ENCODE peak calls at places on chromosome 15, in ten cellular contexts. One of them, this sample, is unnamed.

GRCh38 chr15:57873564-57874209 is 167.2 kb downstream of the POLR2M start:
- DNase-seq in dorsolateral prefrontal cortex: no peak
- DNase-seq in right lobe of liver: no peak
- DNase-seq in heart left ventricle: no peak
- DNase-seq in fibroblast of lung: peak
- DNase-seq in AG10803: peak
- DNase-seq in CD8-positive, alpha-beta T cell: no peak
- DNase-seq in heart right ventricle: no peak
- DNase-seq in AG04449: peak
- DNase-seq in cardiac fibroblast: peak
- DNase-seq in this sample: peak

GRCh38 chr15:70859322-70859908 is 5.5 kb upstream of the LARP6 start:
- DNase-seq in dorsolateral prefrontal cortex: no peak
- DNase-seq in right lobe of liver: no peak
- DNase-seq in heart left ventricle: no peak
- DNase-seq in fibroblast of lung: no peak
- DNase-seq in AG10803: no peak
- DNase-seq in CD8-positive, alpha-beta T cell: no peak
- DNase-seq in heart right ventricle: no peak
- DNase-seq in AG04449: no peak
- DNase-seq in cardiac fibroblast: peak
- DNase-seq in this sample: no peak

GRCh38 chr15:74653426-74654082 is 37.9 kb downstream of the CLK3 start:
- DNase-seq in dorsolateral prefrontal cortex: no peak
- DNase-seq in right lobe of liver: no peak
- DNase-seq in heart left ventricle: no peak
- DNase-seq in fibroblast of lung: peak
- DNase-seq in AG10803: peak
- DNase-seq in CD8-positive, alpha-beta T cell: no peak
- DNase-seq in heart right ventricle: no peak
- DNase-seq in AG04449: no peak
- DNase-seq in cardiac fibroblast: peak
- DNase-seq in this sample: peak

GRCh38 chr15:63997715-63998442 is 48.4 kb downstream of the DAPK2 start:
- DNase-seq in dorsolateral prefrontal cortex: no peak
- DNase-seq in right lobe of liver: no peak
- DNase-seq in heart left ventricle: no peak
- DNase-seq in fibroblast of lung: no peak
- DNase-seq in AG10803: no peak
- DNase-seq in CD8-positive, alpha-beta T cell: no peak
- DNase-seq in heart right ventricle: no peak
- DNase-seq in AG04449: no peak
- DNase-seq in cardiac fibroblast: no peak
- DNase-seq in this sample: no peak

GRCh38 chr15:68113273-68113672 is 59.2 kb downstream of the PIAS1 start:
- DNase-seq in dorsolateral prefrontal cortex: no peak
- DNase-seq in right lobe of liver: peak
- DNase-seq in heart left ventricle: no peak
- DNase-seq in fibroblast of lung: peak
- DNase-seq in AG10803: peak
- DNase-seq in CD8-positive, alpha-beta T cell: no peak
- DNase-seq in heart right ventricle: no peak
- DNase-seq in AG04449: no peak
- DNase-seq in cardiac fibroblast: peak
- DNase-seq in this sample: peak

GRCh38 chr15:50909044-50909342 is 510 bp downstream of the AP4E1 start:
- DNase-seq in dorsolateral prefrontal cortex: no peak
- DNase-seq in right lobe of liver: no peak
- DNase-seq in heart left ventricle: no peak
- DNase-seq in fibroblast of lung: no peak
- DNase-seq in AG10803: no peak
- DNase-seq in CD8-positive, alpha-beta T cell: no peak
- DNase-seq in heart right ventricle: no peak
- DNase-seq in AG04449: no peak
- DNase-seq in cardiac fibroblast: peak
- DNase-seq in this sample: peak

GRCh38 chr15:63348392-63348791 is 33.3 kb downstream of the CA12 start:
- DNase-seq in dorsolateral prefrontal cortex: peak
- DNase-seq in right lobe of liver: no peak
- DNase-seq in heart left ventricle: peak
- DNase-seq in fibroblast of lung: peak
- DNase-seq in AG10803: peak
- DNase-seq in CD8-positive, alpha-beta T cell: no peak
- DNase-seq in heart right ventricle: peak
- DNase-seq in AG04449: no peak
- DNase-seq in cardiac fibroblast: peak
- DNase-seq in this sample: peak

GRCh38 chr15:70092462-70092850 is 5.3 kb downstream of the TLE3 start:
- DNase-seq in dorsolateral prefrontal cortex: no peak
- DNase-seq in right lobe of liver: no peak
- DNase-seq in heart left ventricle: no peak
- DNase-seq in fibroblast of lung: peak
- DNase-seq in AG10803: no peak
- DNase-seq in CD8-positive, alpha-beta T cell: no peak
- DNase-seq in heart right ventricle: no peak
- DNase-seq in AG04449: no peak
- DNase-seq in cardiac fibroblast: peak
- DNase-seq in this sample: no peak

GRCh38 chr15:82828064-82828463 is 18.6 kb downstream of the WHAMM start:
- DNase-seq in dorsolateral prefrontal cortex: no peak
- DNase-seq in right lobe of liver: no peak
- DNase-seq in heart left ventricle: no peak
- DNase-seq in fibroblast of lung: no peak
- DNase-seq in AG10803: peak
- DNase-seq in CD8-positive, alpha-beta T cell: no peak
- DNase-seq in heart right ventricle: no peak
- DNase-seq in AG04449: no peak
- DNase-seq in cardiac fibroblast: no peak
- DNase-seq in this sample: no peak

GRCh38 chr15:37882640-37883039 is 51.8 kb upstream of the TMCO5A start:
- DNase-seq in dorsolateral prefrontal cortex: no peak
- DNase-seq in right lobe of liver: no peak
- DNase-seq in heart left ventricle: no peak
- DNase-seq in fibroblast of lung: no peak
- DNase-seq in AG10803: no peak
- DNase-seq in CD8-positive, alpha-beta T cell: no peak
- DNase-seq in heart right ventricle: no peak
- DNase-seq in AG04449: no peak
- DNase-seq in cardiac fibroblast: no peak
- DNase-seq in this sample: no peak

GRCh38 chr15:73870700-73871408 is 2.5 kb upstream of the TBC1D21 start:
- DNase-seq in dorsolateral prefrontal cortex: no peak
- DNase-seq in right lobe of liver: peak
- DNase-seq in heart left ventricle: peak
- DNase-seq in fibroblast of lung: peak
- DNase-seq in AG10803: no peak
- DNase-seq in CD8-positive, alpha-beta T cell: no peak
- DNase-seq in heart right ventricle: peak
- DNase-seq in AG04449: no peak
- DNase-seq in cardiac fibroblast: peak
- DNase-seq in this sample: no peak

DNA sequence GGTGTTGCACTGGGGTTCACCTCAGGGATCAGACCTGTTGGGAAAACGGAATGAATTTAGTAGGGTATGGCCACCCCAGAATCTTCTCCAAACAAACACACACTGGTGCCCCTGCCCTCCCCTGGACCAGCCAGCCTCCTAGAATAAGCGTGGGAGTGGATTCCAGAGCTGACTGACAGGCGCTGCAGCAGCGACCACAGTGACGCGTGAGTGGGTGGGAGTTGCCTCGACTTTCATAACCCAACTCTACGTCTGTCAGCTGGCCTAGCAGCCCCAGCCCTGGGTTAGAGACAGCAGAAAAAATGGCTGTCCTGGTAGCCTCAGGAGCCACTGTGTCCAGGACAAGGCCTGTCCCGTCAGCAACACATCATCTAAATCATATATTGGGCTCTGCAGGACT is 9.9 kb downstream of the PLA2G4B start:
- DNase-seq in dorsolateral prefrontal cortex: no peak
- DNase-seq in right lobe of liver: no peak
- DNase-seq in heart left ventricle: no peak
- DNase-seq in fibroblast of lung: peak
- DNase-seq in AG10803: no peak
- DNase-seq in CD8-positive, alpha-beta T cell: no peak
- DNase-seq in heart right ventricle: no peak
- DNase-seq in AG04449: no peak
- DNase-seq in cardiac fibroblast: no peak
- DNase-seq in this sample: no peak
- TF ChIP-seq CTCF in dorsolateral prefrontal cortex: no peak
- TF ChIP-seq CTCF in right lobe of liver: no peak
- TF ChIP-seq CTCF in heart left ventricle: no peak
- TF ChIP-seq CTCF in fibroblast of lung: no peak
- TF ChIP-seq CTCF in AG10803: no peak
- TF ChIP-seq CTCF in CD8-positive, alpha-beta T cell: no peak
- TF ChIP-seq CTCF in heart right ventricle: no peak
- TF ChIP-seq CTCF in AG04449: no peak
- TF ChIP-seq CTCF in cardiac fibroblast: no peak
- TF ChIP-seq CTCF in this sample: no peak

DNA sequence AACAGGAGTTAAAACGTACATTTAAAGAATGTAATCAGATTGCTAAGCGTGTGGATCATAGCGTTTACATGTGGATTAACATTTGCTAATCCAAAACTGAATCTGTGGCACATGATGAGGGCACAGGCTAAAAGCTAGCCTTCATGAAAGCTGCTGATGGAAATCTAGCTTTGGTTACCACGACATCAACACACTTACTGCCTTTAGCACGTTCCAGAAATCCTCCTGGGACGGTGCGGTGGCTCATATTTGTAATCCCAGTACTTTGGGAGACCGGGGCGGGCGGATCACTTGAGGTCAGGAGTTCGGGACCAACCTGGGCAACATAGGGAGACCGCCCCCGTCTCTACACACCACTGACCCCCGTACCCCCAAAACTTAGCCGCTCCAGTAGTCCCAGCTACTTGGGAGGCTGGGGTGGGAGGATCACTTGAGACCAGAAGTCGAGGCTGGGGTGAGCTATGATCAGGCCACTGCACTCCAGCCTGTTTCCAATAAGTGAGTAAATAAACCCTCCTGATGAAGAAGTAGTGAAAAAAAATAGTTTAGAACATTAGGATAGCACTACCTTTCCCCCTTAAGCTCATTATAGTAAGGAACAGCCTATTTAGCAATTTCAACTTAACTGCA is 1.2 kb upstream of the PRTG start:
- DNase-seq in dorsolateral prefrontal cortex: no peak
- DNase-seq in right lobe of liver: no peak
- DNase-seq in heart left ventricle: no peak
- DNase-seq in fibroblast of lung: no peak
- DNase-seq in AG10803: no peak
- DNase-seq in CD8-positive, alpha-beta T cell: no peak
- DNase-seq in heart right ventricle: no peak
- DNase-seq in AG04449: no peak
- DNase-seq in cardiac fibroblast: no peak
- DNase-seq in this sample: no peak
- H3K4me3 ChIP-seq in dorsolateral prefrontal cortex: no peak
- H3K4me3 ChIP-seq in right lobe of liver: no peak
- H3K4me3 ChIP-seq in heart left ventricle: no peak
- H3K4me3 ChIP-seq in fibroblast of lung: no peak
- H3K4me3 ChIP-seq in AG10803: no peak
- H3K4me3 ChIP-seq in CD8-positive, alpha-beta T cell: no peak
- H3K4me3 ChIP-seq in heart right ventricle: peak
- H3K4me3 ChIP-seq in AG04449: no peak
- H3K4me3 ChIP-seq in cardiac fibroblast: no peak
- H3K4me3 ChIP-seq in this sample: no peak

DNA sequence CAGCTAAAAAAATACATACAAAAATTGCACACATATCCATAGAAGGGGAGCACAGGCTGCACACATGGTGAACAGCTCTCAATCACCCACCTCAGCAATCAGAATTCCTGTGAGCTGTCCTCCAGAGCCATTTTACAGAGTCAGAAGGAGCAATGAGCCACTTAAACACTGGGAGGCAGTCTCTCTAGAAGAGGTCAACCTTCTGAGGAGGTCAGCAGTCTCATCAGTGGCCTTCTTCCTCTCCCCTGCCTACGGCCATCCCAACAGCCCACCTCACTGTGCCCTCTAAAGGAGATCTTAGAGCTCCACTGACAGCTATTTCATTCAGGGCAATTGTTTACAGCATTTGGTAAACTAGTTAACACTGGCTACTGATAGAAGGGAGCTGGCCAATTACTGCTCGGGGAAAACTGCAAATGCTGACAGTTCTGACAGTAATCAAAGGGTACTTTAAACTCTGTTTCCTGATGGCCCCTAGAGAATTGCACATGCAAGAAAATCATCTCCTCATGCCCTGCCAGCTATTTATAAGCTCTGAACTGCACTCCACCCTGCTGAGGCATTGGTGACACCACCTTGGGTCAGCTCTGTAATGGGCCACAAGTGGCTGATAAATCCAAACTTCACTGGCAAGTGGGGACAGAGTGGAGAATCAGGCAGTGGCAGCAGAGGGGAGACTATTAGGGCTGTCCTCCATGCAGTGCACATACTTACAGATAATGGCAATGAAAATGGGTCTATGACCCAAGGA is 42.1 kb upstream of the TSPAN3 start:
- DNase-seq in dorsolateral prefrontal cortex: no peak
- DNase-seq in right lobe of liver: no peak
- DNase-seq in heart left ventricle: no peak
- DNase-seq in fibroblast of lung: no peak
- DNase-seq in AG10803: peak
- DNase-seq in CD8-positive, alpha-beta T cell: no peak
- DNase-seq in heart right ventricle: no peak
- DNase-seq in AG04449: no peak
- DNase-seq in cardiac fibroblast: no peak
- DNase-seq in this sample: no peak
- TF ChIP-seq CTCF in dorsolateral prefrontal cortex: no peak
- TF ChIP-seq CTCF in right lobe of liver: no peak
- TF ChIP-seq CTCF in heart left ventricle: peak
- TF ChIP-seq CTCF in fibroblast of lung: no peak
- TF ChIP-seq CTCF in AG10803: no peak
- TF ChIP-seq CTCF in CD8-positive, alpha-beta T cell: no peak
- TF ChIP-seq CTCF in heart right ventricle: no peak
- TF ChIP-seq CTCF in AG04449: no peak
- TF ChIP-seq CTCF in cardiac fibroblast: no peak
- TF ChIP-seq CTCF in this sample: no peak

GRCh38 chr15:89747708-89748682 is 3.1 kb downstream of the MESP1 start:
- DNase-seq in dorsolateral prefrontal cortex: no peak
- DNase-seq in right lobe of liver: no peak
- DNase-seq in heart left ventricle: no peak
- DNase-seq in fibroblast of lung: no peak
- DNase-seq in AG10803: no peak
- DNase-seq in CD8-positive, alpha-beta T cell: no peak
- DNase-seq in heart right ventricle: no peak
- DNase-seq in AG04449: no peak
- DNase-seq in cardiac fibroblast: no peak
- DNase-seq in this sample: no peak
- H3K4me3 ChIP-seq in dorsolateral prefrontal cortex: no peak
- H3K4me3 ChIP-seq in right lobe of liver: no peak
- H3K4me3 ChIP-seq in heart left ventricle: no peak
- H3K4me3 ChIP-seq in fibroblast of lung: no peak
- H3K4me3 ChIP-seq in AG10803: no peak
- H3K4me3 ChIP-seq in CD8-positive, alpha-beta T cell: no peak
- H3K4me3 ChIP-seq in heart right ventricle: no peak
- H3K4me3 ChIP-seq in AG04449: no peak
- H3K4me3 ChIP-seq in cardiac fibroblast: no peak
- H3K4me3 ChIP-seq in this sample: no peak

DNA sequence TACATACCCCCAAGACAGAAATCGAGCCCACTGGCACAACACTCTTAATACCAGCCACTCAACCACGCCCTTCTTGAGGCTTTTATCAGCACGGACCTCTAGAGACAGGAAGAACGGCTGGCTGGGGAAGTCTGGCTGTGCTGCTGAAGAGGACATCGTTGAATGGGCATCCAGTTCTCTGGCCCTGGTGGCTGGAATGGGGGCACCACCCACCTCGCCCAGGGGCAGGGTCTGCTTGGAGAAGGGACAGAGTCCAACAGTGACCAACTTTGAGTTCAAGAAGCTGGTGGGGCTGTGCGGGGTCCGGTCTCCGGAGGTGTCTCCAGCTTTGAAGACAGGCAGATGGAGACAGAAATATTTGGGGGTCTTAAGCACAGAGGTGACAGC is 77.5 kb downstream of the ATP10A start:
- DNase-seq in dorsolateral prefrontal cortex: no peak
- DNase-seq in right lobe of liver: no peak
- DNase-seq in heart left ventricle: no peak
- DNase-seq in fibroblast of lung: no peak
- DNase-seq in AG10803: no peak
- DNase-seq in CD8-positive, alpha-beta T cell: no peak
- DNase-seq in heart right ventricle: no peak
- DNase-seq in AG04449: no peak
- DNase-seq in cardiac fibroblast: no peak
- DNase-seq in this sample: no peak
- TF ChIP-seq CTCF in dorsolateral prefrontal cortex: no peak
- TF ChIP-seq CTCF in right lobe of liver: no peak
- TF ChIP-seq CTCF in heart left ventricle: no peak
- TF ChIP-seq CTCF in fibroblast of lung: no peak
- TF ChIP-seq CTCF in AG10803: peak
- TF ChIP-seq CTCF in CD8-positive, alpha-beta T cell: no peak
- TF ChIP-seq CTCF in heart right ventricle: no peak
- TF ChIP-seq CTCF in AG04449: peak
- TF ChIP-seq CTCF in cardiac fibroblast: no peak
- TF ChIP-seq CTCF in this sample: no peak